ENCODE peak calls at places on chromosomes 5 and 9, in five cellular contexts. One of them, this sample, is unnamed.

GRCh38 chr5:16483361-16483760 is 17.8 kb upstream of the ZNF622 start:
- DNase-seq in foreskin fibroblast: no peak
- DNase-seq in nephron progenitor cell: no peak
- DNase-seq in OCI-LY7: no peak
- DNase-seq in heart right ventricle: no peak
- DNase-seq in this sample: no peak

GRCh38 chr9:137670391-137671195 is 51.8 kb downstream of the EHMT1 start:
- DNase-seq in foreskin fibroblast: peak
- DNase-seq in heart right ventricle: peak
- DNase-seq in nephron progenitor cell: no peak
- DNase-seq in OCI-LY7: peak
- DNase-seq in this sample: no peak

GRCh38 chr5:54965806-54966205 is 19.6 kb downstream of the ESM1 start:
- DNase-seq in OCI-LY7: no peak
- DNase-seq in foreskin fibroblast: no peak
- DNase-seq in nephron progenitor cell: no peak
- DNase-seq in heart right ventricle: peak
- DNase-seq in this sample: no peak

GRCh38 chr5:124806026-124806856 is 59.8 kb upstream of the ZNF608 start:
- DNase-seq in foreskin fibroblast: peak
- DNase-seq in heart right ventricle: peak
- DNase-seq in nephron progenitor cell: peak
- DNase-seq in OCI-LY7: no peak
- DNase-seq in this sample: peak

GRCh38 chr9:98654247-98654646 is 54.5 kb downstream of the GABBR2 start:
- DNase-seq in OCI-LY7: no peak
- DNase-seq in heart right ventricle: no peak
- DNase-seq in foreskin fibroblast: peak
- DNase-seq in nephron progenitor cell: no peak
- DNase-seq in this sample: no peak

GRCh38 chr5:33806736-33807442 is 84.9 kb downstream of the ADAMTS12 start:
- DNase-seq in nephron progenitor cell: no peak
- DNase-seq in OCI-LY7: no peak
- DNase-seq in foreskin fibroblast: peak
- DNase-seq in heart right ventricle: no peak
- DNase-seq in this sample: peak

GRCh38 chr9:86614871-86615849 is 260.9 kb upstream of the TUT7 start:
- DNase-seq in foreskin fibroblast: peak
- DNase-seq in heart right ventricle: peak
- DNase-seq in OCI-LY7: peak
- DNase-seq in nephron progenitor cell: no peak
- DNase-seq in this sample: peak

GRCh38 chr5:55816342-55816741 is 34.8 kb upstream of the IL31RA start:
- DNase-seq in heart right ventricle: no peak
- DNase-seq in foreskin fibroblast: peak
- DNase-seq in nephron progenitor cell: no peak
- DNase-seq in OCI-LY7: no peak
- DNase-seq in this sample: no peak

GRCh38 chr9:33380390-33381094 is 21.8 kb downstream of the AQP7 start:
- DNase-seq in nephron progenitor cell: no peak
- DNase-seq in foreskin fibroblast: no peak
- DNase-seq in OCI-LY7: no peak
- DNase-seq in heart right ventricle: no peak
- DNase-seq in this sample: no peak

GRCh38 chr5:140802781-140803271 is 2.0 kb downstream of the PCDHA3 start:
- DNase-seq in foreskin fibroblast: no peak
- DNase-seq in OCI-LY7: no peak
- DNase-seq in nephron progenitor cell: no peak
- DNase-seq in heart right ventricle: no peak
- DNase-seq in this sample: peak

GRCh38 chr5:125045647-125046046 is 299.2 kb upstream of the ZNF608 start:
- DNase-seq in OCI-LY7: no peak
- DNase-seq in nephron progenitor cell: no peak
- DNase-seq in heart right ventricle: no peak
- DNase-seq in foreskin fibroblast: peak
- DNase-seq in this sample: no peak

GRCh38 chr9:36559036-36559695 is 13.5 kb upstream of the MELK start:
- DNase-seq in heart right ventricle: no peak
- DNase-seq in foreskin fibroblast: peak
- DNase-seq in OCI-LY7: no peak
- DNase-seq in nephron progenitor cell: no peak
- DNase-seq in this sample: no peak

GRCh38 chr5:15702102-15702501 is 202.1 kb downstream of the FBXL7 start:
- DNase-seq in foreskin fibroblast: peak
- DNase-seq in nephron progenitor cell: no peak
- DNase-seq in heart right ventricle: no peak
- DNase-seq in OCI-LY7: no peak
- DNase-seq in this sample: no peak

GRCh38 chr9:136488247-136489214 is 5.7 kb upstream of the SEC16A start:
- DNase-seq in heart right ventricle: peak
- DNase-seq in foreskin fibroblast: peak
- DNase-seq in OCI-LY7: peak
- DNase-seq in nephron progenitor cell: peak
- DNase-seq in this sample: no peak

GRCh38 chr5:133942589-133943474 is 25.6 kb downstream of the C5orf15 start:
- DNase-seq in foreskin fibroblast: no peak
- DNase-seq in nephron progenitor cell: no peak
- DNase-seq in heart right ventricle: no peak
- DNase-seq in OCI-LY7: no peak
- DNase-seq in this sample: no peak

GRCh38 chr9:36056896-36057295 is 20.2 kb downstream of the RECK start:
- DNase-seq in nephron progenitor cell: no peak
- DNase-seq in OCI-LY7: no peak
- DNase-seq in foreskin fibroblast: no peak
- DNase-seq in heart right ventricle: no peak
- DNase-seq in this sample: no peak

GRCh38 chr9:137453643-137454081 is 5.5 kb downstream of the NSMF start:
- DNase-seq in OCI-LY7: peak
- DNase-seq in heart right ventricle: peak
- DNase-seq in nephron progenitor cell: peak
- DNase-seq in foreskin fibroblast: peak
- DNase-seq in this sample: no peak

GRCh38 chr5:41112486-41113455 is 41.6 kb upstream of the MROH2B start:
- DNase-seq in OCI-LY7: no peak
- DNase-seq in foreskin fibroblast: peak
- DNase-seq in nephron progenitor cell: no peak
- DNase-seq in heart right ventricle: no peak
- DNase-seq in this sample: no peak

GRCh38 chr9:97076238-97076637 is 37.3 kb upstream of the CTSV start:
- DNase-seq in nephron progenitor cell: no peak
- DNase-seq in OCI-LY7: no peak
- DNase-seq in foreskin fibroblast: no peak
- DNase-seq in heart right ventricle: no peak
- DNase-seq in this sample: no peak

GRCh38 chr5:69083412-69083811 is 10.4 kb upstream of the SLC30A5 start:
- DNase-seq in OCI-LY7: no peak
- DNase-seq in heart right ventricle: no peak
- DNase-seq in nephron progenitor cell: no peak
- DNase-seq in foreskin fibroblast: no peak
- DNase-seq in this sample: no peak
- TF ChIP-seq CTCF in OCI-LY7: no peak
- TF ChIP-seq CTCF in heart right ventricle: no peak
- TF ChIP-seq CTCF in nephron progenitor cell: no peak
- TF ChIP-seq CTCF in foreskin fibroblast: no peak
- TF ChIP-seq CTCF in this sample: peak

GRCh38 chr9:2679011-2679410 is 38.3 kb upstream of the KCNV2 start:
- DNase-seq in heart right ventricle: no peak
- DNase-seq in OCI-LY7: no peak
- DNase-seq in foreskin fibroblast: no peak
- DNase-seq in nephron progenitor cell: no peak
- DNase-seq in this sample: no peak
- TF ChIP-seq CTCF in heart right ventricle: no peak
- TF ChIP-seq CTCF in OCI-LY7: no peak
- TF ChIP-seq CTCF in foreskin fibroblast: no peak
- TF ChIP-seq CTCF in nephron progenitor cell: no peak
- TF ChIP-seq CTCF in this sample: no peak

GRCh38 chr5:1884638-1885475 is 2.1 kb upstream of the IRX4 start:
- DNase-seq in nephron progenitor cell: peak
- DNase-seq in heart right ventricle: no peak
- DNase-seq in foreskin fibroblast: no peak
- DNase-seq in OCI-LY7: no peak
- DNase-seq in this sample: no peak

GRCh38 chr5:1885476-1885755 is 2.7 kb upstream of the IRX4 start:
- DNase-seq in nephron progenitor cell: no peak
- DNase-seq in foreskin fibroblast: no peak
- DNase-seq in heart right ventricle: no peak
- DNase-seq in OCI-LY7: no peak
- DNase-seq in this sample: no peak

GRCh38 chr5:1886634-1887399 is 4.1 kb upstream of the IRX4 start:
- DNase-seq in OCI-LY7: no peak
- DNase-seq in foreskin fibroblast: no peak
- DNase-seq in heart right ventricle: no peak
- DNase-seq in nephron progenitor cell: peak
- DNase-seq in this sample: no peak

GRCh38 chr5:1887400-1888360 is 5.0 kb upstream of the IRX4 start:
- DNase-seq in nephron progenitor cell: no peak
- DNase-seq in OCI-LY7: no peak
- DNase-seq in foreskin fibroblast: no peak
- DNase-seq in heart right ventricle: no peak
- DNase-seq in this sample: no peak

DNA sequence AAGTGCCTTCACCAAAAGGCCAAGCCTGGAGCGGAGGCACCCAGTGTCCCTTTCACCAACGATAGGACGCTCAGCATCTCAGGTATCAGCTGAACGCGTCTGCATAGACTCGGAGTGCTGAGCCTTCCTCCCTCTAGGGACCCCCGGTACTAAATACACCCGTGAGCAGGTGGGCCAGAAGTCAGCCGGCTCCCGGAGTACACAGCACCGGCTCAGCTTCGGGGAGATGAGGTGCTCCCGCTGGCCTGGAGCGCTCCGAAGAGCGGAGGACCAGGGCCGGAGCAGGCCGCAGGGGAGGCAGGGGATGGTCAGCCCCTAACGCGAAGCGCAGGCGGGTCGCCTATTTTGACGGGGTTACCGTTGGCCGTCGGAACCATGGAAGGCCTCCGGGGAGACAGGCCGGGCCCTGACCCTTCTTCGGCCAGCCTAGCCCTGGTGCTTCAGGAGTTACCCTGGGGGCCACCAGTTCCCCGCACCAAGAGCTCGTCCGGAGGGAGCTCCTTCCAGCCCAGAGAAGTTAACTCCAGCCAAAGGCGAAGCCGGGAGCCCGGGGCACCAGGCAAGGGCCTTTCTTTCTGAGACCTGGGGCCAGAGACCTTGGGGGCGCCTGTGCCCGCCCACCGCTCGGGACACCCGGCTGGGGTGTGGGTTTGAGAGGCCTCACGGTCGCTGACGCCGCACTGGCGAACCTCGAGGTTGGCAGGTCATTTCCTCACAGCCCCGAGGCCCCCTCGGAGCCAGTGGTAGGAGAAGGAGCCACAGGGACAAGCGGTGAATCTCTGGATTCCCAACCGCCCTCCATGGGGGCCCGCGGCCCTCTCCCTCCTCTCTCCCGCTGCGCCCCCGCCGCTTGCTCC is 3.3 kb upstream of the IRX4 start:
- DNase-seq in foreskin fibroblast: no peak
- DNase-seq in heart right ventricle: no peak
- DNase-seq in OCI-LY7: no peak
- DNase-seq in nephron progenitor cell: no peak
- DNase-seq in this sample: no peak
- TF ChIP-seq CTCF in foreskin fibroblast: no peak
- TF ChIP-seq CTCF in heart right ventricle: no peak
- TF ChIP-seq CTCF in OCI-LY7: no peak
- TF ChIP-seq CTCF in nephron progenitor cell: no peak
- TF ChIP-seq CTCF in this sample: no peak

GRCh38 chr9:83980395-83981125 is at the start of gene RMI1:
- DNase-seq in heart right ventricle: peak
- DNase-seq in OCI-LY7: peak
- DNase-seq in nephron progenitor cell: peak
- DNase-seq in foreskin fibroblast: peak
- DNase-seq in this sample: peak
- TF ChIP-seq CTCF in heart right ventricle: no peak
- TF ChIP-seq CTCF in OCI-LY7: peak
- TF ChIP-seq CTCF in nephron progenitor cell: no peak
- TF ChIP-seq CTCF in foreskin fibroblast: no peak
- TF ChIP-seq CTCF in this sample: peak

GRCh38 chr9:38393128-38393809 is 767 bp downstream of the ALDH1B1 start:
- DNase-seq in heart right ventricle: no peak
- DNase-seq in OCI-LY7: no peak
- DNase-seq in nephron progenitor cell: no peak
- DNase-seq in foreskin fibroblast: peak
- DNase-seq in this sample: no peak

GRCh38 chr9:38391278-38392118 is 1.0 kb upstream of the ALDH1B1 start:
- DNase-seq in OCI-LY7: no peak
- DNase-seq in foreskin fibroblast: no peak
- DNase-seq in heart right ventricle: no peak
- DNase-seq in nephron progenitor cell: no peak
- DNase-seq in this sample: no peak

GRCh38 chr9:38390851-38391250 is 1.7 kb upstream of the ALDH1B1 start:
- DNase-seq in OCI-LY7: no peak
- DNase-seq in foreskin fibroblast: no peak
- DNase-seq in nephron progenitor cell: no peak
- DNase-seq in heart right ventricle: no peak
- DNase-seq in this sample: no peak

GRCh38 chr9:38394419-38394818 is 1.9 kb downstream of the ALDH1B1 start:
- DNase-seq in OCI-LY7: no peak
- DNase-seq in foreskin fibroblast: no peak
- DNase-seq in heart right ventricle: no peak
- DNase-seq in nephron progenitor cell: no peak
- DNase-seq in this sample: no peak

DNA sequence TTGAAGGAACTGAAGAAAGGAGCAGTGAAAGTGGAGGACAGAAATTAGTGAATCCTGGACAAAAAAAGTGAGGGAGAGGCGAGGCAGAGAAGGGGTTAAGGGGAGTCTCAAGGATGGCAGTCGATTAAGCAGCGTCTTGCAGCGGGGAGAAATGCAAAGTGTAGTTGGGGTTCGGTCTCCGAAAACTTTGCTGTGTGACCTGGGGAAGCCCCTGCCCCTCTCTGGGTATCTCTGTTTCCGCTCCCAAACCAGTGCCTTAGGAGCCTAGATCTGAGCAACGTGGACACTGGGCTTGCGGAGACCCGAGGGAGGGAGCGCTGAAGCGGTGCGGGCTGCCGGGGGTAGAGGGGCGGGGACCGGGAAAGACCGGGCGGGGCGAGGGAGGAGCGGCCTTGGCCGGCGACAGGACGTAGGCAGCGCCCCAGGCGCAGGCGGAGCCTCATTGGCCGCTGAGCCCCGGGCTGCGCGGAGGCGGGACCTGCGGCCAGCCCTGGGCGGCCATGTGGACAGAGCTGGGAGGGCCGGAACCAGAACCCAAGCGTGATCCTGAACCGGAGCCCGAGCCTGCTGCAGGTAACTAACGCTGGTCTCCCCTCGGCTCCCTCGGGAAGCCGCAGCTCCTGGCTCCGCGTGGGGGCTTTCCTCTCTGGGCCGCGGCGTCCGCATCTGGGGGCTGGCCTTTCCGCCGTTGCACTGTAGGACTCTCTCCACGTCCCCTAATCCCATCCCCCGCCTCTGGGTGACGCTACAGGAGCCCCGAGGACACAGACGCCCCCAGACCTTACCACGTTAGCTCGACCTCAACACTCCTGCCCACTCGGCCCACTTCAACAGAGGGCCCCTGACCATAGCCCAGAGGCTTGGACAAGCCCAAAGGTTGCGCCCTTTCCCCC is at the start of gene ALDH1B1:
- DNase-seq in heart right ventricle: peak
- DNase-seq in nephron progenitor cell: peak
- DNase-seq in foreskin fibroblast: peak
- DNase-seq in OCI-LY7: no peak
- DNase-seq in this sample: peak
- TF ChIP-seq CTCF in heart right ventricle: no peak
- TF ChIP-seq CTCF in nephron progenitor cell: no peak
- TF ChIP-seq CTCF in foreskin fibroblast: no peak
- TF ChIP-seq CTCF in OCI-LY7: no peak
- TF ChIP-seq CTCF in this sample: peak

This sample was measured in osteocyte.